ENCODE peak calls at places on chromosomes 11 and 22, in nine cellular contexts. M, B, D, C, H, G, L, I and N are unnamed samples.

GRCh38 chr11:57310091-57310490 is 14.7 kb downstream of the TNKS1BP1 start:
- DNase-seq in M (no peak), B (no peak), D (no peak), C (no peak), H (no peak), G (no peak), L (no peak), I (no peak), N (no peak)

GRCh38 chr11:6556139-6556949 is 47.1 kb downstream of the RRP8 start:
- DNase-seq in M (no peak), B (no peak), D (no peak), C (no peak), H (no peak), G (no peak), L (no peak), I (no peak), N (no peak)

GRCh38 chr11:1200611-1201191 is 22.2 kb upstream of the MUC5B start:
- DNase-seq in M (no peak), B (no peak), D (no peak), C (no peak), H (no peak), G (no peak), L (no peak), I (no peak), N (no peak)

GRCh38 chr11:255176-255575 is 18.4 kb downstream of the PSMD13 start:
- DNase-seq in M (no peak), B (no peak), D (no peak), C (no peak), H (no peak), G (no peak), L (no peak), I (no peak), N (no peak)

GRCh38 chr11:33928564-33928963 is 36.7 kb upstream of the LMO2 start:
- DNase-seq in M (no peak), B (no peak), D (no peak), C (no peak), H (no peak), G (no peak), L (no peak), I (no peak), N (no peak)

GRCh38 chr11:134756811-134757540 is 344.9 kb upstream of the B3GAT1 start:
- DNase-seq in M (peak), B (no peak), D (no peak), C (no peak), H (no peak), G (peak), L (no peak), I (no peak), N (no peak)

GRCh38 chr22:37501176-37501609 is 15.0 kb upstream of the MFNG start:
- DNase-seq in M (no peak), B (no peak), D (no peak), C (peak), H (no peak), G (no peak), L (no peak), I (peak), N (no peak)

GRCh38 chr22:30444632-30445437 is 19.3 kb downstream of the MTFP1 start:
- DNase-seq in M (peak), B (peak), D (peak), C (no peak), H (peak), G (no peak), L (peak), I (no peak), N (no peak)

GRCh38 chr22:33337524-33337923 is 279.3 kb upstream of the SYN3 start:
- DNase-seq in M (peak), B (no peak), D (no peak), C (no peak), H (no peak), G (no peak), L (no peak), I (no peak), N (no peak)

GRCh38 chr11:28730336-28730735 is 622.1 kb downstream of the METTL15 start:
- DNase-seq in M (no peak), B (peak), D (no peak), C (no peak), H (no peak), G (no peak), L (no peak), I (no peak), N (no peak)

GRCh38 chr11:56911312-56911711 is 77.4 kb upstream of the OR5AK2 start:
- DNase-seq in M (no peak), B (no peak), D (no peak), C (no peak), H (no peak), G (no peak), L (no peak), I (no peak), N (no peak)

GRCh38 chr11:65583589-65583988 is 7.7 kb downstream of the EHBP1L1 start:
- DNase-seq in M (no peak), B (no peak), D (no peak), C (no peak), H (no peak), G (no peak), L (no peak), I (no peak), N (no peak)

GRCh38 chr11:75454987-75455386 is 22.0 kb upstream of the KLHL35 start:
- DNase-seq in M (no peak), B (no peak), D (no peak), C (no peak), H (no peak), G (no peak), L (no peak), I (peak), N (no peak)

GRCh38 chr11:123218451-123218850 is 23.4 kb upstream of the CLMP start:
- DNase-seq in M (no peak), B (no peak), D (no peak), C (no peak), H (peak), G (no peak), L (no peak), I (no peak), N (no peak)

GRCh38 chr11:119314748-119315138 is 2.2 kb downstream of the MCAM start:
- DNase-seq in M (no peak), B (no peak), D (no peak), C (no peak), H (no peak), G (no peak), L (peak), I (no peak), N (no peak)

GRCh38 chr11:130606781-130607511 is 158.5 kb downstream of the ADAMTS15 start:
- DNase-seq in M (no peak), B (no peak), D (no peak), C (no peak), H (no peak), G (no peak), L (peak), I (no peak), N (peak)

GRCh38 chr11:111206472-111206871 is 39.1 kb upstream of the POU2AF2 start:
- DNase-seq in M (no peak), B (peak), D (no peak), C (no peak), H (peak), G (no peak), L (no peak), I (no peak), N (no peak)

GRCh38 chr11:122170815-122171475 is 54.9 kb upstream of the BLID start:
- DNase-seq in M (no peak), B (no peak), D (no peak), C (no peak), H (peak), G (no peak), L (no peak), I (no peak), N (no peak)

GRCh38 chr22:27107824-27108223 is 450.4 kb downstream of the MIAT start:
- DNase-seq in M (no peak), B (peak), D (no peak), C (peak), H (peak), G (no peak), L (peak), I (peak), N (no peak)

GRCh38 chr11:118998822-118999221 is 884 bp downstream of the CENATAC start:
- DNase-seq in M (peak), B (peak), D (peak), C (no peak), H (peak), G (no peak), L (no peak), I (no peak), N (no peak)

GRCh38 chr22:17508110-17508509 is 55.2 kb upstream of the SLC25A18 start:
- DNase-seq in M (no peak), B (no peak), D (no peak), C (no peak), H (no peak), G (no peak), L (no peak), I (no peak), N (no peak)

GRCh38 chr11:85948884-85949283 is 93.7 kb downstream of the CCDC83 start:
- DNase-seq in M (no peak), B (peak), D (no peak), C (no peak), H (no peak), G (no peak), L (no peak), I (no peak), N (no peak)

GRCh38 chr11:115349427-115349826 is 154.8 kb downstream of the CADM1 start:
- DNase-seq in M (no peak), B (no peak), D (no peak), C (no peak), H (no peak), G (no peak), L (no peak), I (no peak), N (no peak)

GRCh38 chr11:74139151-74139918 is 31.5 kb downstream of the C2CD3 start:
- DNase-seq in M (no peak), B (no peak), D (no peak), C (no peak), H (no peak), G (no peak), L (peak), I (no peak), N (no peak)

GRCh38 chr11:119206512-119207299 is 567 bp downstream of the CBL start:
- DNase-seq in M (peak), B (peak), D (peak), C (peak), H (peak), G (peak), L (peak), I (peak), N (no peak)

GRCh38 chr11:82631722-82632630 is 101.7 kb downstream of the FAM181B start:
- DNase-seq in M (no peak), B (no peak), D (no peak), C (no peak), H (no peak), G (no peak), L (no peak), I (no peak), N (no peak)

GRCh38 chr22:27637604-27638003 is 164.0 kb downstream of the MN1 start:
- DNase-seq in M (no peak), B (peak), D (no peak), C (no peak), H (peak), G (no peak), L (no peak), I (no peak), N (no peak)

GRCh38 chr22:35409783-35410662 is 10.1 kb downstream of the MCM5 start:
- DNase-seq in M (peak), B (no peak), D (no peak), C (peak), H (no peak), G (no peak), L (no peak), I (no peak), N (no peak)
- H3K27ac ChIP-seq in M (no peak), B (peak), D (no peak), C (no peak), H (no peak), G (no peak), L (no peak), I (peak), N (peak)

DNA sequence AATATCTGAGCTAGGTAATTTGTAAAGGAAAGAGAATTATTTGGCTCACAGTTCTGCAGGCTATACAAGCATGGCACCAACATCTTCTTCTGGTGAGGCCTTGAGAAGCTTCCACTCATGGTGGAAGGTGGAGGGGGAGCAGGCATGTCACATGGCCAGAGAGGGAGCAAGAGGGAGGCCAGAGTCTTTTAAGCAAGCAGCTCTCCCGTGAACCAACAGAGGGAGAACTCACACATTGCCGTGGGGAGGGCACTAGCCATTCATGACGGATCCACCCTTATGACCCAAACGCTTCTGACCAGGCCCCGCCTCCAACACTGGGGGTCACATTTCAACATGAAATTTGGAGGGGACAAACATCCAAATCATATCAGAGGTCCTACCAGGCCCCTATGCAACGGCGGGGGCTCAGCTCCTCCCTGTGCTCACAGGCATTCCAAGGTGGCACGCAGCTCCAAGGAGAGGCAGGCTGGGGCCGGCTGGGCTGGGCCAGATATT is 4.6 kb downstream of the C11orf96 start:
- DNase-seq in M (no peak), B (no peak), D (peak), C (peak), H (no peak), G (no peak), L (no peak), I (no peak), N (no peak)
- H3K27ac ChIP-seq in M (no peak), B (no peak), D (no peak), C (peak), H (no peak), G (no peak), L (no peak), I (peak), N (no peak)

DNA sequence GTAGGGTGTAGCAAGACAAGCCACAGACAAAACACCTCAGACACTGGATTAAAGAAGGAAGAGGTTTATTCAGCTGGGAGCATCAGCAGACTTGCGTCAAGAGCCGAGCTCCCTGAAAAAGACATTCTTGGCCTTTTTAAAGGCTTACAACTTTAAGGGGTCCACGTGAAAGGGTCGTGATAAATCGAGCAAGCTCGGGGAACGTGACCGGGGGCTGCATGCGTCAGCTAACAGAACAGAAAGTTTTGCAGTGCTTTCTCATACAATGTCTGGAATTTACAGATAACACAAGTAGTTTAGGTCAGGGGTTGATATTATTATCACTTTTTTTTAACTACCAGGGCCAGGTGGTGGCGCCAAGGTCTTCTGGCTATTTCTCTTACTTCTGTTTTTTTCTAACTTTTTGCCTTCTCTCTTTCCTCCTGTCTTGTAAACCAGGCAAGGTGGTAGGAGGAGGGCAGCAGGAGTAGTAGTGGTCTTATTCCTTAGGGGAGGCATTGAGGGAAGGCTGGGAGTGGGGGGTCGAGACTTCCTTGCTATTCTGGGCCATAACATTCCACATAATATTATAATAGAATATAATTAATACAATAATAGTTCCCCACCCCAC is 631 bp upstream of the ALDH3B1 start:
- DNase-seq in M (no peak), B (no peak), D (no peak), C (no peak), H (peak), G (no peak), L (no peak), I (no peak), N (no peak)
- H3K27ac ChIP-seq in M (peak), B (peak), D (no peak), C (peak), H (peak), G (no peak), L (peak), I (peak), N (peak)

GRCh38 chr11:27460158-27460565 is 12.4 kb downstream of the LGR4 start:
- DNase-seq in M (no peak), B (no peak), D (no peak), C (no peak), H (no peak), G (no peak), L (no peak), I (no peak), N (no peak)

GRCh38 chr11:27460571-27460970 is 12.0 kb downstream of the LGR4 start:
- DNase-seq in M (no peak), B (no peak), D (no peak), C (no peak), H (no peak), G (no peak), L (no peak), I (no peak), N (no peak)

GRCh38 chr11:27465629-27466028 is 7.0 kb downstream of the LGR4 start:
- DNase-seq in M (no peak), B (no peak), D (no peak), C (no peak), H (no peak), G (no peak), L (no peak), I (no peak), N (no peak)

GRCh38 chr11:27464155-27464759 is 8.3 kb downstream of the LGR4 start:
- DNase-seq in M (no peak), B (peak), D (no peak), C (no peak), H (no peak), G (no peak), L (no peak), I (no peak), N (no peak)

GRCh38 chr11:27462543-27462942 is 10.0 kb downstream of the LGR4 start:
- DNase-seq in M (no peak), B (no peak), D (no peak), C (no peak), H (peak), G (no peak), L (no peak), I (no peak), N (no peak)
- H3K27ac ChIP-seq in M (no peak), B (peak), D (no peak), C (no peak), H (peak), G (no peak), L (no peak), I (no peak), N (no peak)

DNA sequence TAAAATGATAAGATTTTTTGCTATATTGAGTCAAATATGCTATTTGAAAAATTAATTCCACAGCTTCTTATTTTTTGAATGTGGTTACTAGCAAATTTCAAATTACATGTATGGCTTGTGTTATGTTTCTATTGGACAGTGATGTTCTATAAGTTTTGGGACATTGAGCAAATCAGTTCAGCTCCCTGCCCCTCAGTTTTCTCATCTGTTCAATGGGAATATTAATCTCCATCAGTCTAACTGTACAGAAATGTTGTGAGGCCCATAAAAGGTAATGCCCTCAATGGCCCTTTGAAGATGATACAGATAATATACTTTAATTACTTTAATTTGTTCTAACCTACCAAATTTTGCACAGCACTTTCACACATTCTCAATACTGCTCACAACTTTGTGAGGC is 15.2 kb downstream of the WT1 start:
- DNase-seq in M (no peak), B (no peak), D (no peak), C (no peak), H (no peak), G (no peak), L (no peak), I (no peak), N (no peak)
- H3K27ac ChIP-seq in M (no peak), B (no peak), D (no peak), C (no peak), H (no peak), G (no peak), L (no peak), I (peak), N (no peak)